ENCODE peak calls at places on chromosomes 13 and 19, in seven cellular contexts. L is RWPE1, U is psoas muscle, W is cardiac fibroblast, E is A549, A is fibroblast of pulmonary artery, J is neural crest cell. P is an unnamed sample.

GRCh38 chr13:65971541-65971940 is 1258.6 kb downstream of the PCDH9 start:
- DNase-seq in L (no peak), U (no peak), W (no peak), E (no peak), A (no peak), J (no peak), P (no peak)

GRCh38 chr19:14033946-14034345 is 2.4 kb downstream of the IL27RA start:
- DNase-seq in L (no peak), U (no peak), W (no peak), E (no peak), A (no peak), J (no peak), P (no peak)

GRCh38 chr19:1252818-1253513 is 4.6 kb downstream of the MIDN start:
- DNase-seq in L (peak), U (peak), W (peak), E (peak), A (peak), J (no peak), P (peak)

GRCh38 chr13:20544186-20544914 is 18.7 kb upstream of the CRYL1 start:
- DNase-seq in L (no peak), U (no peak), W (no peak), E (no peak), A (no peak), J (no peak), P (no peak)

GRCh38 chr19:43439183-43440063 is 24.7 kb downstream of the TEX101 start:
- DNase-seq in L (peak), U (no peak), W (peak), E (peak), A (peak), J (no peak), P (no peak)

GRCh38 chr19:18412610-18413239 is 6.5 kb upstream of the SSBP4 start:
- DNase-seq in L (no peak), U (no peak), W (no peak), E (no peak), A (no peak), J (no peak), P (no peak)

GRCh38 chr13:110965038-110965754 is 50.3 kb upstream of the ANKRD10 start:
- DNase-seq in L (peak), U (no peak), W (peak), E (peak), A (peak), J (no peak), P (no peak)

GRCh38 chr13:95644611-95645052 is at the start of gene DZIP1:
- DNase-seq in L (peak), U (peak), W (peak), E (peak), A (peak), J (peak), P (peak)

GRCh38 chr19:27974082-27974513 is 1238.9 kb downstream of the UQCRFS1 start:
- DNase-seq in L (no peak), U (no peak), W (peak), E (peak), A (peak), J (peak), P (no peak)

GRCh38 chr19:17881701-17882100 is 10.0 kb downstream of the SLC5A5 start:
- DNase-seq in L (no peak), U (no peak), W (no peak), E (no peak), A (no peak), J (no peak), P (no peak)

GRCh38 chr13:73870036-73870741 is 264.0 kb downstream of the KLF12 start:
- DNase-seq in L (no peak), U (no peak), W (peak), E (no peak), A (peak), J (no peak), P (no peak)

GRCh38 chr13:34416833-34417425 is 525.1 kb upstream of the NBEA start:
- DNase-seq in L (no peak), U (peak), W (peak), E (no peak), A (peak), J (no peak), P (no peak)

GRCh38 chr19:56504581-56504980 is 3.1 kb upstream of the ZNF471 start:
- DNase-seq in L (no peak), U (no peak), W (peak), E (no peak), A (peak), J (no peak), P (no peak)

GRCh38 chr19:46520616-46521015 is 24.9 kb upstream of the PNMA8B start:
- DNase-seq in L (no peak), U (no peak), W (no peak), E (no peak), A (no peak), J (no peak), P (no peak)

GRCh38 chr13:50127017-50127725 is 111.9 kb downstream of the KCNRG start:
- DNase-seq in L (no peak), U (peak), W (peak), E (no peak), A (peak), J (peak), P (no peak)

GRCh38 chr19:35299523-35300339 is 7.8 kb downstream of the MAG start:
- DNase-seq in L (peak), U (no peak), W (no peak), E (no peak), A (no peak), J (no peak), P (no peak)

GRCh38 chr13:111789420-111789819 is 277.5 kb upstream of the SOX1 start:
- DNase-seq in L (no peak), U (no peak), W (no peak), E (no peak), A (no peak), J (no peak), P (peak)

GRCh38 chr19:30116984-30117555 is 175.0 kb downstream of the URI1 start:
- DNase-seq in L (no peak), U (no peak), W (no peak), E (no peak), A (no peak), J (no peak), P (no peak)

GRCh38 chr19:778910-779653 is 18.2 kb upstream of the PTBP1 start:
- DNase-seq in L (peak), U (peak), W (peak), E (peak), A (peak), J (no peak), P (peak)

GRCh38 chr19:34825212-34825611 is 52.2 kb upstream of the ZNF599 start:
- DNase-seq in L (no peak), U (no peak), W (no peak), E (no peak), A (no peak), J (no peak), P (peak)

GRCh38 chr19:6551607-6552450 is 21.0 kb downstream of the TNFSF9 start:
- DNase-seq in L (no peak), U (peak), W (no peak), E (peak), A (no peak), J (peak), P (no peak)

GRCh38 chr19:10006335-10006708 is 4.0 kb downstream of the COL5A3 start:
- DNase-seq in L (no peak), U (peak), W (peak), E (no peak), A (peak), J (no peak), P (no peak)

GRCh38 chr19:10070730-10071446 is 15.2 kb upstream of the SHFL start:
- DNase-seq in L (no peak), U (peak), W (no peak), E (no peak), A (no peak), J (no peak), P (no peak)

GRCh38 chr19:36172852-36173251 is 20.6 kb upstream of the COX7A1 start:
- DNase-seq in L (no peak), U (no peak), W (no peak), E (no peak), A (no peak), J (no peak), P (no peak)

GRCh38 chr13:21753117-21753729 is 82.3 kb downstream of the FGF9 start:
- DNase-seq in L (no peak), U (no peak), W (no peak), E (no peak), A (no peak), J (no peak), P (no peak)

GRCh38 chr19:35739275-35740107 is 2.8 kb downstream of the IGFLR1 start:
- DNase-seq in L (no peak), U (no peak), W (no peak), E (no peak), A (no peak), J (no peak), P (no peak)

GRCh38 chr13:27038323-27038722 is 133.3 kb downstream of the USP12 start:
- DNase-seq in L (peak), U (no peak), W (peak), E (peak), A (peak), J (no peak), P (no peak)

GRCh38 chr19:18436651-18437478 is 1.1 kb downstream of the ISYNA1 start:
- DNase-seq in L (no peak), U (peak), W (peak), E (peak), A (peak), J (peak), P (peak)

GRCh38 chr19:38267780-38268430 is 3.5 kb downstream of the SPINT2 start:
- DNase-seq in L (peak), U (no peak), W (no peak), E (peak), A (no peak), J (no peak), P (no peak)

GRCh38 chr19:8363803-8364771 is at the start of gene ANGPTL4:
- DNase-seq in L (peak), U (peak), W (peak), E (peak), A (peak), J (peak), P (peak)

GRCh38 chr13:23462815-23463559 is 29.5 kb upstream of the SACS start:
- DNase-seq in L (no peak), U (no peak), W (no peak), E (no peak), A (no peak), J (no peak), P (no peak)

GRCh38 chr19:4345656-4346383 is 2.5 kb downstream of the MPND start:
- DNase-seq in L (no peak), U (no peak), W (no peak), E (no peak), A (no peak), J (no peak), P (no peak)

GRCh38 chr19:4342421-4343055 is 824 bp upstream of the MPND start:
- DNase-seq in L (peak), U (peak), W (peak), E (peak), A (peak), J (peak), P (peak)

GRCh38 chr19:4343845-4344713 is 717 bp downstream of the MPND start:
- DNase-seq in L (no peak), U (no peak), W (no peak), E (no peak), A (no peak), J (no peak), P (no peak)

GRCh38 chr19:4347521-4347920 is 4.2 kb downstream of the MPND start:
- DNase-seq in L (no peak), U (no peak), W (no peak), E (no peak), A (no peak), J (no peak), P (no peak)

GRCh38 chr19:4343056-4343844 is at the start of gene MPND:
- DNase-seq in L (peak), U (peak), W (peak), E (peak), A (peak), J (peak), P (peak)
- TF ChIP-seq CTCF in L (no peak), U (peak), W (peak), E (no peak), A (peak), J (peak), P (peak)

GRCh38 chr13:37617162-37617561 is 18.6 kb upstream of the POSTN start:
- DNase-seq in L (no peak), U (no peak), W (peak), E (peak), A (peak), J (no peak), P (no peak)

GRCh38 chr13:37615271-37615670 is 16.7 kb upstream of the POSTN start:
- DNase-seq in L (no peak), U (no peak), W (no peak), E (no peak), A (no peak), J (no peak), P (no peak)

GRCh38 chr13:37621811-37622361 is 23.3 kb upstream of the POSTN start:
- DNase-seq in L (no peak), U (no peak), W (peak), E (no peak), A (peak), J (no peak), P (no peak)

GRCh38 chr13:37616131-37616530 is 17.6 kb upstream of the POSTN start:
- DNase-seq in L (no peak), U (no peak), W (no peak), E (no peak), A (no peak), J (no peak), P (no peak)

DNA sequence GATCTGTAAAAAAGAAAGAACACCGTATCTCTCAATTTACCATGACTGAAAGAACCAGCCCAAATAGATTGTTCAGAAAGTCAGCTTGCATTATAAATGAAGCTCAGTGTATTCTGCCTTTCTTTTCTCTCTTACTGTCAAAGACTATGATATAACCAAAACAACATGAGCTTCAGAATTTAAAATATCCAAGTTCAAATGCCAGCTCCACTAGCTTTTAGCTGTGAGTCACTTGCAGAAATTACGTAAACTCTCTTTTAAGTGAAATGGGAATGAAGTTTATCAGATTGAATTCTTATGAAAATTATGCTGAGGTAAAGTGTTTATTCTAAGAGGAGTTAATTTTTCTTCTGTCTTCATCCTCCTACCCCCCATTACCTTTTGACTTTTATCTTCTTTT is 20.0 kb upstream of the POSTN start:
- DNase-seq in L (no peak), U (no peak), W (peak), E (no peak), A (peak), J (no peak), P (no peak)
- TF ChIP-seq CTCF in L (no peak), U (no peak), W (no peak), E (no peak), A (no peak), J (no peak), P (no peak)

GRCh38 chr19:16185123-16185924 is at the start of gene FAM32A:
- DNase-seq in L (peak), U (peak), W (peak), E (peak), A (peak), J (peak), P (peak)
- TF ChIP-seq CTCF in L (peak), U (peak), W (no peak), E (peak), A (no peak), J (peak), P (peak)

DNA sequence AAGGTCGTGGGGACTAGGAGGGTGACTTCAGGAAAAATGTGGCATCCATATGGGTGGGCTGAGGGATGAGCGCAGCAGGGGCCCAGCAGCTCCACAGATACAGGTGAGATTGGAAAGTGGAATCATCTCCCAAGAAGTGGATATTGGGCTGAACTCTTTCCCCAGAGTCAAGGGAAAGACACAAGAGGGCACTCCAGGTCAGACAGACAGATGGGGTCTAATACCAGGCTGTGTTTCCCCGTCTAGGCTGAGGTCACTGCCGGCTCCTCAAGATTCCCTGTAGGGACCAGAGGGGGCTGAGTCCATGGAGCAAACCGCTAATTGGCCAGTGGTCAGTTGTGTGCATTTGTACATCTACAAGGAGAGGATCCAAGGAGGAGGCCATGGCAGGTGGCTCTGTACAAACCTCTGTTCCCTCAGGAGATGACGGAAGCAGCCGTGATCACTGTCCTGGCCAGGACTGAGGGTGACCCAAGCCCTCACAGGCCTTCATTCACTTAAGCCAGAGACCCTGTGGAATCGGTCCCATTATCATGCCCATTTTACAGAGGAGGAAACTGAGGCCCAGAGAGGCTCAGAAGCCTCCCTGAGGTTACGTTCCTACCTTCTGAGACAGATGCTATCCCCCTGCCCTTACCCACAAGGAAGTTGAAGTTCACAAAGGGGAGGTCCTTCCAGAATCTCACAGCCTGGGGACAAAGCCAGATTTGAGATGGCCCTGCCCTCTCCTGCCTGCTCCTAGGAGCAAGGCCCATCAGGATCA is 14.9 kb upstream of the IGLON5 start:
- DNase-seq in L (no peak), U (no peak), W (no peak), E (peak), A (no peak), J (no peak), P (no peak)
- TF ChIP-seq CTCF in L (no peak), U (no peak), W (no peak), E (peak), A (no peak), J (peak), P (no peak)

GRCh38 chr19:4584670-4585460 is 25.4 kb upstream of the SEMA6B start:
- DNase-seq in L (no peak), U (no peak), W (no peak), E (no peak), A (no peak), J (peak), P (no peak)

GRCh38 chr19:4582112-4582553 is 22.6 kb upstream of the SEMA6B start:
- DNase-seq in L (no peak), U (no peak), W (no peak), E (no peak), A (no peak), J (no peak), P (no peak)

GRCh38 chr19:4582980-4583842 is 23.7 kb upstream of the SEMA6B start:
- DNase-seq in L (no peak), U (no peak), W (no peak), E (no peak), A (no peak), J (no peak), P (no peak)

GRCh38 chr19:4585556-4585955 is 26.1 kb upstream of the SEMA6B start:
- DNase-seq in L (no peak), U (no peak), W (no peak), E (no peak), A (no peak), J (no peak), P (no peak)

DNA sequence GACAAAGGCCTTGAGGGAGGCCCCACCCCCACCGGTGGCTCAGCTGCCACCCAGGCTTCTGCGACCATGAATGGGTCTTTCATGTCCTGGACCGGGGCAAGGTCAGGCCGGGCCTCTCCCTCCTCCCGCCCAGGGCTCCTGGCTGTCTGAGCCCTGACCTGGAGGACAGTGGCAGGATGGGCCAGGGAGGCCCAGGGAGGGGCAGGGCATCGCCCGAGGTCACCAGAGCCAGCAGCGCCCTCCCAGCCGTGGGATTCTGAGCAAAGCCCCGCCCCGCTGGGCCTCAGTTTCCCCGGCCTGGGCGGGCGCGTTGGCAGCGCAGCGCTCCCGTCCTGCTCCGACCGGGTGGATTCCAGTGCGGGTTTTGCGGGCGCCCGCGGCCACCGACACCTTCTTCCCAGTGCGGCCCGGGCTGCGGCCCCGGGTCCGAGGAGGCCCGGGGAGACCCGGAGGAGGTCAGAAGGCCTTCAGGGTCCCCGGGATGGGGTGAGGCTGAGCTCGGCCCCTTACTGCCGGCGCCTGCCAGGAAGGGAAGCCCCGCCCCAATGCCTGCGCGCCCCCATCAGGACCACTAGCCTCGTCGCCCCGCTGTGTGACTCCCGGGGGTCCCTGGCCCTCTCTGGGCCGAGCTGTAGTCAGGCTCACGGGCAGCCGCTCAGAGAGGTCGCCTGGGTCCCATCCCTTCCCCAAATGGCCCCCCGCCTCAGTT is 24.6 kb upstream of the SEMA6B start:
- DNase-seq in L (no peak), U (no peak), W (peak), E (no peak), A (peak), J (peak), P (no peak)
- TF ChIP-seq CTCF in L (no peak), U (no peak), W (no peak), E (no peak), A (no peak), J (no peak), P (no peak)

DNA sequence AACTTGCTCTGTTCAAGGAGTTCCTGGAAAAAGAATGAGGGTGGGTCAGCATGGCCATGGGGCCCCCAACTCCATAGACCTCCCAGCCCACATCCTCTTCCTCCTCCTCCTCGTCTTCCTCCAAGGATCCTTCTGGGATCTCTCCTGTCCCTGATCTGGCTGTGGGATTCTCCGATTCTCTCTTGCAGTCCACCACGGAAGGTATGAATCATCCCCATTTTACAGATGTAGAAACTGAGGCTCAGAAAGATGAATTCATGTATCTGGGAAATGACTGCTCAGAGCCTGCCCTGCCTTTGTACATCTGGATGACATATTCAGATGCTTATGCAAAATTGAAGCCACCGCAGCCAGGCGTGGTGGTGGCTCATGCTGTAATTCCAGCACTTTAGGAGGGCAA is 2.2 kb upstream of the KANK2 start:
- DNase-seq in L (no peak), U (no peak), W (no peak), E (no peak), A (no peak), J (no peak), P (no peak)
- TF ChIP-seq CTCF in L (no peak), U (no peak), W (no peak), E (no peak), A (no peak), J (no peak), P (no peak)